ENCODE peak calls at places on chromosome 11, in four cellular contexts. A is HL-60, I is colonic mucosa, M is A549. P is an unnamed sample.

GRCh38 chr11:863389-864117 is 20.9 kb downstream of the TSPAN4 start:
- DNase-seq in A (no peak), M (no peak), I (no peak), P (no peak)

GRCh38 chr11:2212411-2213251 is 41.0 kb upstream of the TH start:
- DNase-seq in I (peak), A (no peak), M (no peak), P (no peak)

GRCh38 chr11:111474432-111474831 is 37.8 kb downstream of the BTG4 start:
- DNase-seq in I (no peak), A (no peak), M (no peak), P (no peak)

GRCh38 chr11:2988996-2989395 is 3.1 kb downstream of the NAP1L4 start:
- DNase-seq in M (no peak), A (no peak), I (no peak), P (no peak)

GRCh38 chr11:14320020-14320419 is 39.0 kb downstream of the RRAS2 start:
- DNase-seq in M (no peak), I (no peak), A (no peak), P (no peak)

GRCh38 chr11:22730319-22730718 is 63.9 kb downstream of the GAS2 start:
- DNase-seq in M (peak), A (no peak), I (no peak), P (no peak)

GRCh38 chr11:111725621-111726020 is 40.6 kb downstream of the PPP2R1B start:
- DNase-seq in M (no peak), I (no peak), A (no peak), P (no peak)

GRCh38 chr11:118908931-118909618 is 16.7 kb downstream of the BCL9L start:
- DNase-seq in M (peak), I (peak), A (no peak), P (no peak)

GRCh38 chr11:75024068-75024449 is 35.3 kb downstream of the NEU3 start:
- DNase-seq in M (no peak), A (no peak), I (no peak), P (no peak)

GRCh38 chr11:1877211-1878133 is 14.2 kb downstream of the PRR33 start:
- DNase-seq in M (no peak), A (no peak), I (peak), P (no peak)

GRCh38 chr11:93248602-93249001 is 50.8 kb upstream of the SLC36A4 start:
- DNase-seq in M (no peak), I (no peak), A (no peak), P (no peak)

GRCh38 chr11:126431401-126432064 is 76.0 kb downstream of the ST3GAL4 start:
- DNase-seq in I (peak), M (no peak), A (no peak), P (no peak)

GRCh38 chr11:37449146-37449545 is 851.1 kb upstream of the RAG2 start:
- DNase-seq in M (peak), A (peak), I (no peak), P (no peak)

GRCh38 chr11:83835423-83835822 is 549.3 kb upstream of the CCDC90B start:
- DNase-seq in A (no peak), I (no peak), M (no peak), P (no peak)

GRCh38 chr11:556175-556699 is 4.3 kb downstream of the LMNTD2 start:
- DNase-seq in A (peak), I (no peak), M (no peak), P (no peak)

GRCh38 chr11:35619030-35619753 is 932 bp downstream of the FJX1 start:
- DNase-seq in M (peak), A (peak), I (peak), P (no peak)

GRCh38 chr11:46247664-46248063 is 29.8 kb upstream of the CREB3L1 start:
- DNase-seq in A (no peak), M (peak), I (peak), P (peak)

GRCh38 chr11:75593337-75593915 is 31.4 kb downstream of the SERPINH1 start:
- DNase-seq in A (no peak), I (no peak), M (no peak), P (no peak)

GRCh38 chr11:75199412-75199955 is 41.1 kb upstream of the TPBGL start:
- DNase-seq in I (no peak), A (no peak), M (no peak), P (no peak)

GRCh38 chr11:103202048-103202651 is 92.9 kb downstream of the DYNC2H1 start:
- DNase-seq in A (no peak), I (no peak), M (peak), P (peak)

GRCh38 chr11:73383249-73384126 is 7.3 kb downstream of the RELT start:
- DNase-seq in M (no peak), I (peak), A (no peak), P (no peak)

GRCh38 chr11:11400635-11401232 is 47.7 kb upstream of the CSNK2A3 start:
- DNase-seq in A (peak), M (peak), I (no peak), P (no peak)

GRCh38 chr11:36458129-36458918 is 51.7 kb downstream of the TRAF6 start:
- DNase-seq in I (no peak), A (no peak), M (no peak), P (no peak)

GRCh38 chr11:112279901-112280267 is 19.2 kb upstream of the PLET1 start:
- DNase-seq in A (peak), M (peak), I (peak), P (no peak)

GRCh38 chr11:111697910-111698309 is 68.3 kb downstream of the PPP2R1B start:
- DNase-seq in A (no peak), M (no peak), I (no peak), P (no peak)

GRCh38 chr11:121304750-121305149 is 12.2 kb downstream of the SC5D start:
- DNase-seq in I (no peak), M (no peak), A (no peak), P (no peak)

GRCh38 chr11:61907282-61907681 is 10.1 kb downstream of the RAB3IL1 start:
- DNase-seq in I (no peak), M (no peak), A (no peak), P (no peak)

GRCh38 chr11:128448981-128449713 is 138.2 kb downstream of the ETS1 start:
- DNase-seq in M (no peak), I (no peak), A (no peak), P (no peak)

GRCh38 chr11:111408789-111409727 is 30.0 kb upstream of the POU2AF1 start:
- DNase-seq in I (no peak), A (peak), M (no peak), P (no peak)

GRCh38 chr11:28858076-28858475 is 749.9 kb downstream of the METTL15 start:
- DNase-seq in A (no peak), M (no peak), I (no peak), P (no peak)

GRCh38 chr11:10584071-10584501 is 15.6 kb upstream of the LYVE1 start:
- DNase-seq in M (no peak), I (no peak), A (no peak), P (no peak)

GRCh38 chr11:30617762-30618161 is 31.6 kb upstream of the MPPED2 start:
- DNase-seq in A (no peak), M (no peak), I (no peak), P (no peak)

GRCh38 chr11:115471367-115471766 is 32.8 kb downstream of the CADM1 start:
- DNase-seq in A (no peak), I (no peak), M (peak), P (peak)

GRCh38 chr11:24286238-24286637 is 210.6 kb upstream of the LUZP2 start:
- DNase-seq in A (no peak), I (no peak), M (no peak), P (no peak)

GRCh38 chr11:46347637-46348311 is 511 bp downstream of the DGKZ start:
- DNase-seq in A (no peak), M (no peak), I (peak), P (no peak)

GRCh38 chr11:34250732-34251639 is 106.8 kb downstream of the ABTB2 start:
- DNase-seq in A (peak), M (peak), I (peak), P (no peak)

GRCh38 chr11:91813263-91813662 is 411.4 kb upstream of the FAT3 start:
- DNase-seq in A (no peak), M (no peak), I (no peak), P (no peak)

GRCh38 chr11:33920838-33921613 is 29.1 kb upstream of the LMO2 start:
- DNase-seq in A (no peak), I (no peak), M (no peak), P (no peak)

GRCh38 chr11:36222755-36223635 is 66.2 kb downstream of the COMMD9 start:
- DNase-seq in I (peak), A (no peak), M (no peak), P (peak)

GRCh38 chr11:26842458-26842841 is 120.6 kb upstream of the SLC5A12 start:
- DNase-seq in M (no peak), I (no peak), A (no peak), P (no peak)

DNA sequence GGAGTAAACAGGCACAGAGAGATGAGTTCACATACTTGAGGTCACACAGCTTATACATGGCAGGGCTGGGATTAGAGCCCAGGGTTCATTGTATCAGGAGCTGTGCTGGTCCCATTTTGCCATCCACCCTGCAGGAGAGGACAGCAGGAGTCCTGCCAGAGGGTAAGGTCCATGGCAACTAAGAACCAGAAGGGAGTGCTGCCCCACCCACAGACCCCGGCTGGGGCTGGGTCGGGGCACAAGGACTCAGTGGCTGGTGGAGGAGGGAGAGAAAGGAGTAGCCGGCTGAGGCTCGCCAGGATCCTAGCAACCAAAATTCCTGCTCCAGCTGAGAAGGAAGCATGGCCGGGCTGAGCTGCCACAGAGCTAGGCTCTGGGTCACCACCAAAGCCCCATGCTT is 25.9 kb upstream of the TP53I11 start:
- DNase-seq in M (no peak), I (peak), A (no peak), P (no peak)
- H3K4me3 ChIP-seq in M (no peak), I (no peak), A (no peak), P (no peak)

DNA sequence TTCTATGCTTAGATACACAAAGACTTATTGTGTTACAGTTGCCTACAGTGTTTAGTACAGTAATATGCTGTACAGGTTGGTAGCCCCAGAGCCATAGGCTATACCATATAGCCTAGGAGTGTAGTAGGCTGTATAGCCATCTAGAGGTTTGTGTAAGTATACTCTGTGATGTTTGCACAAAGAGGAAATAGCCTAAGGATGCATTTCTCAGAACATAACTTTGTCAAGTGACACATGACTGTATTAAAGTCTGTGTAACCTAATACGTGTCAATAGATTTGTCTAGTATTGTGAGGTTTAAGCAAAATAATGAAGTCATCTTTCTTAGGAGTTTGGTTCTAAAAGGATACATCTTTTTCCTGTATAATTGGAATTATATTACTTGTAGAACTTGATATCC is 5.5 kb downstream of the ZC3H12C start:
- DNase-seq in M (no peak), A (no peak), I (no peak), P (no peak)
- TF ChIP-seq CTCF in M (no peak), A (no peak), I (no peak), P (no peak)

DNA sequence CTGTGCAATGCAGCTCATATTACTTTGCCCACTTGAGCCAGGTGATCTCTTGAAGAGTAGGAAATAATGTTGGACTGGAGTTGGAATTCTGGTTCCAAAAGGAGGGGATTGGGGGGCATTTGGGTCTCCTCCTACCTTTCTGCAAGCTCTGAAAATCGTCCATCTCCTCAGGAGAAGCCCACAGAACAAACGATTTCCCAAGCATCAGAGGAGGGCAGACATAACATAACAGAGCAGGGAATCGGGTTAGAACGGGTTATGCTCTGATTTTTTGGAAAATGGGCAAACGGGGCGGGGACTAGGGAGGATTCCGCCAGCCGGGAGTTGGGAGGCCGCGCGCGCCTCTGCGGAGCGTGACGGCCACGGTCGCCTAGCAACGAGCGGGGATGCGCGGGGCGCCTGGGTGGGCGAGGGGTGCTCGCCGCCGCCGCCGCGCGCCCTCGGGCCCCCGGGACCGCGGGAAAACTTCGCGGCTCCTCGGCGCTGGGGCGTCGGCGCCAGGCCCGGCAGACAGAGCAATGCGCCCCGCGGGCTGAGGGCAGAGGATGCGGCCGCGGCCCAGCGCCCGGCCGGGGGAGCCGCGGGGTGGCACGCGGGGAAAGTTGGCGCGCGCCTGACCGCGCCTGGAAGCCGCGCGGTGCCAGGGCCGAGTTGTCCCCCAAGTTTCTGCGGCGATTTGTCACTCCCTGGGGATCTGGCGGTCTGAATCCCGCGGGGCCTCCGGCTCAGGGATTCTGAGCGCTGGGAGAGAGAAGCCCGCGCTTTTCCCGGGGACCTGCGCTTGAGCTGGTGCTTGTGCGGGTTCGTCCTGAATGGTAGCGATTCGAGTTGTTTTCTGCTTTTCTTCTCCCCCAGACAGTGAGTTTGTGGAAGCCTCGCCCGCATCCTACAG is 27.8 kb upstream of the AMOTL1 start:
- DNase-seq in A (no peak), I (peak), M (no peak), P (no peak)
- H3K4me3 ChIP-seq in A (peak), I (peak), M (peak), P (peak)

GRCh38 chr11:130389315-130389935 is 39.0 kb downstream of the ADAMTS8 start:
- DNase-seq in M (no peak), I (peak), A (no peak), P (no peak)

GRCh38 chr11:130391692-130392091 is 36.7 kb downstream of the ADAMTS8 start:
- DNase-seq in M (no peak), I (no peak), A (no peak), P (no peak)

GRCh38 chr11:130388607-130389205 is 39.7 kb downstream of the ADAMTS8 start:
- DNase-seq in I (no peak), M (no peak), A (no peak), P (no peak)

DNA sequence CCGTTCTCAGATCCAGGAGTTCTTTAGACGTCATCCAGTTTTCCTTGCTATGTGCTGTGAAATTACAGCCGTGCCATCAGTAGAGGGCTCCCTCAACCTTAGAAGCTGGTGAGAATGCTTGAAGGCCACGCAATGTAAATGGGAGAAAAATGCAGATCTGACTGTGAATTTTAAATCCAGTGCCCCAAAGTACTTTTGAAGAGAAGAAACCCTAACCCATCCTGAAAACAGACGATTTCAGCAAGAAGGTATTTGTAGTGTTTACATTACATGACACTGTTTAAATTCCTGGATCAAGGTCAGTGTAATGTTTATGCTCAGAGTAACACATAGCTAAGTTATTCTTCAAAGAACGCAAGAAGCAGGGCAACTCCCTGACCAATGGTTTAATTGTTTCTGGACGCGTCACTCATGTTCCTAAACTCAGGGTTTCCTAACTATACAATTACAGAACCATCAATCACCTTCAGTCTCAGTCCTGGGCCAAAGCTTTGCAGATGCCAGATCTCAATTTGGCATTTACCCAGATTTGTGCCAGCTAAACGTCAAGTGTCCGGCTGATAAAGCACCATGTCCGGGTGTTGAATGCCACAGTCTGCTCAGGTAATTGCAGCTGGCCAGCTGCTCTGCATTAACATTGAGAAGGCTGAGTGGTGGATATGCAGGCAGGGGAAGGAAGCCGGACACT is 38.2 kb downstream of the ADAMTS8 start:
- DNase-seq in M (peak), A (no peak), I (no peak), P (peak)
- TF ChIP-seq CTCF in M (peak), A (peak), I (no peak), P (peak)

DNA sequence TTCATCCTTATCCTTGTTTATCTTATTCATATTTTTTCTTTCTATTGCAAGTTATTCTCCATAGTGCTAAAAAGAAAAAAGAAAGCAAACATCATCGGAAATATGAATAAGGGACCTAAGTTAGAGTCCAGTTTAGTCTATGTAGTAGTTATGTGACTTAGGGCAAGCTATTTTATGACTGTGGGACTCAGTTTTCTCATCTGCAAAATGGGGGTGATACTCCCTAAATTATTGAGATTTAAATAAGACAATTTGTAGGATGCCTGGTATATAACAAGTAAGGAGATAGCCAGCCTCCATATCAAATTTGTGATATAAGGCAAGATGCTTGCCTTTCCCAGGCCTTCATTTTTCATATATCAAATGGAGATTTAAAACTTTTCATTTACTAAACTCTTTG is 69.5 kb downstream of the MAML2 start:
- DNase-seq in I (no peak), M (no peak), A (no peak), P (no peak)
- H3K4me3 ChIP-seq in I (no peak), M (no peak), A (no peak), P (no peak)

GRCh38 chr11:88292156-88292844 is 45.2 kb downstream of the CTSC start:
- DNase-seq in I (peak), M (peak), A (no peak), P (peak)
- TF ChIP-seq CTCF in I (no peak), M (no peak), A (no peak), P (peak)

DNA sequence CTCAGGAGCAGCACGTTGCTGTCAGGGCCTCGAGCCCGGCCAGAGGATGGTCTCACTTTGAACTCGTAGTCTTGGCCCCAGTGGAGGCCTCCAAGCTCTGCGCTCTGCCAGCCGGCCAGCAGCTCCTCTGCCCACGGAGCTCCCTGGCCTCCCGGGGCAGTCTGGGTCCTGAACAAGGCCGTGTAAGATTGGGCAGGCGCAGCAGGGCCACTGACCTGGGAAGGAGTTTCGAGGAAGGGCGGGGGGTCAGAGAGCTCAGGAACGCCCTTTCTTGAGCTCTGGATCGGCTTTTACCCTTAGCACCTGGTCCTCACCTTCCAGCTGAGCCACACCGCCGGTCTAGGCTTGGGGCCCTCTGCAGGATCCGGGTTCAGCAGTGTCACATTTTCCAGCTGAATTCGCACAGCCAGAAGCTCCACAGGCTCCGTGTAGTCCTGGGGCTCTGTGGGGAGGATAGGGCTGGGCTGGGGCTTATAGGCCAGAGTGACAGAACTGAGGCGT is 2.1 kb downstream of the ROBO4 start:
- DNase-seq in I (no peak), A (no peak), M (no peak), P (no peak)
- H3K4me3 ChIP-seq in I (no peak), A (no peak), M (no peak), P (no peak)